ENCODE peak calls at places on chromosomes 13 and 19, in eight cellular contexts. H is OCI-LY7, T is cardiac muscle cell, N is endothelial cell of umbilical vein, I is colonic mucosa, C is PC-9, G is aorta, Q is Panc1. O is an unnamed sample. For H3K36me3 and H3K4me1, the result is how much of the 10 kb centered on the place peaks cover.

GRCh38 chr13:58994778-58995177 is 1169.0 kb downstream of the DIAPH3 start:
- DNase-seq in H (peak), T (no peak), N (peak), I (no peak), C (no peak), G (no peak), Q (no peak), O (no peak)

GRCh38 chr13:62512194-62513141 is 1096.8 kb upstream of the PCDH20 start:
- DNase-seq in H (peak), T (peak), N (peak), I (peak), C (peak), G (peak), Q (peak), O (no peak)

GRCh38 chr19:52522555-52522954 is 4.9 kb upstream of the ZNF808 start:
- DNase-seq in H (no peak), T (no peak), N (no peak), I (no peak), C (no peak), G (no peak), Q (no peak), O (no peak)

GRCh38 chr13:46586766-46587509 is 34.0 kb downstream of the LRCH1 start:
- DNase-seq in H (no peak), T (no peak), N (no peak), I (no peak), C (no peak), G (no peak), Q (no peak), O (no peak)

GRCh38 chr19:50492303-50493052 is 15.8 kb upstream of the GARIN5A start:
- DNase-seq in H (no peak), T (peak), N (no peak), I (no peak), C (no peak), G (peak), Q (no peak), O (no peak)

GRCh38 chr19:533485-534058 is 2.0 kb downstream of the CDC34 start:
- DNase-seq in H (no peak), T (no peak), N (no peak), I (no peak), C (no peak), G (no peak), Q (no peak), O (no peak)

GRCh38 chr13:97797553-97797952 is 155.9 kb upstream of the IPO5 start:
- DNase-seq in H (no peak), T (no peak), N (no peak), I (no peak), C (no peak), G (no peak), Q (no peak), O (no peak)

GRCh38 chr13:78029891-78030290 is 111.3 kb upstream of the EDNRB start:
- DNase-seq in H (no peak), T (no peak), N (no peak), I (no peak), C (no peak), G (no peak), Q (no peak), O (no peak)

GRCh38 chr13:102236341-102236740 is 165.5 kb downstream of the FGF14 start:
- DNase-seq in H (no peak), T (no peak), N (no peak), I (no peak), C (no peak), G (no peak), Q (no peak), O (no peak)

GRCh38 chr19:46946090-46946489 is 73.5 kb upstream of the NPAS1 start:
- DNase-seq in H (no peak), T (no peak), N (no peak), I (peak), C (no peak), G (no peak), Q (no peak), O (no peak)

GRCh38 chr13:25489238-25489637 is 117.5 kb downstream of the ATP8A2 start:
- DNase-seq in H (no peak), T (no peak), N (no peak), I (no peak), C (no peak), G (no peak), Q (no peak), O (no peak)

GRCh38 chr19:18415177-18415867 is 3.9 kb upstream of the SSBP4 start:
- DNase-seq in H (no peak), T (no peak), N (peak), I (peak), C (no peak), G (peak), Q (no peak), O (peak)

GRCh38 chr13:95002968-95003813 is 290.8 kb upstream of the SOX21 start:
- DNase-seq in H (no peak), T (peak), N (no peak), I (no peak), C (no peak), G (no peak), Q (no peak), O (no peak)

GRCh38 chr19:39497850-39498261 is 891 bp upstream of the DLL3 start:
- DNase-seq in H (peak), T (peak), N (peak), I (peak), C (peak), G (no peak), Q (no peak), O (no peak)

GRCh38 chr13:111282425-111282824 is 38.0 kb upstream of the TEX29 start:
- DNase-seq in H (no peak), T (no peak), N (no peak), I (no peak), C (no peak), G (no peak), Q (no peak), O (no peak)

GRCh38 chr13:111282997-111283396 is 37.4 kb upstream of the TEX29 start:
- DNase-seq in H (no peak), T (no peak), N (no peak), I (no peak), C (no peak), G (no peak), Q (no peak), O (no peak)

GRCh38 chr13:111280666-111281577 is 39.5 kb upstream of the TEX29 start:
- DNase-seq in H (no peak), T (no peak), N (no peak), I (no peak), C (no peak), G (no peak), Q (no peak), O (no peak)

GRCh38 chr13:111280226-111280625 is 40.2 kb upstream of the TEX29 start:
- DNase-seq in H (no peak), T (no peak), N (no peak), I (no peak), C (no peak), G (no peak), Q (no peak), O (no peak)

GRCh38 chr13:111281751-111282311 is 38.6 kb upstream of the TEX29 start:
- DNase-seq in H (no peak), T (no peak), N (no peak), I (no peak), C (no peak), G (no peak), Q (no peak), O (no peak)
- H3K27ac ChIP-seq in H (no peak), T (peak), N (no peak), I (no peak), C (no peak), G (peak), Q (no peak), O (peak)

GRCh38 chr19:53541971-53542370 is 4.0 kb downstream of the ZNF331 start:
- DNase-seq in H (no peak), T (no peak), N (no peak), I (no peak), C (no peak), G (no peak), Q (no peak), O (no peak)

GRCh38 chr19:53545271-53546065 is 7.5 kb downstream of the ZNF331 start:
- DNase-seq in H (no peak), T (no peak), N (peak), I (no peak), C (peak), G (no peak), Q (peak), O (no peak)

GRCh38 chr19:53552001-53552721 is 14.2 kb downstream of the ZNF331 start:
- DNase-seq in H (no peak), T (no peak), N (no peak), I (no peak), C (no peak), G (no peak), Q (no peak), O (no peak)

GRCh38 chr19:53549354-53549753 is 11.4 kb downstream of the ZNF331 start:
- DNase-seq in H (no peak), T (no peak), N (no peak), I (no peak), C (no peak), G (no peak), Q (no peak), O (no peak)

GRCh38 chr19:53546766-53547541 is 9.0 kb downstream of the ZNF331 start:
- DNase-seq in H (no peak), T (no peak), N (peak), I (no peak), C (no peak), G (no peak), Q (no peak), O (no peak)
- H3K36me3 ChIP-seq in H (under half), T (under half), N (under half), I (under half), C (under half), G (under half), Q (under half), O (under half)

GRCh38 chr19:55684946-55685681 is 10.1 kb downstream of the EPN1 start:
- DNase-seq in H (no peak), T (no peak), N (no peak), I (no peak), C (no peak), G (peak), Q (no peak), O (no peak)
- H3K4me1 ChIP-seq in H (under half), T (under half), N (under half), I (under half), C (under half), G (under half), Q (under half), O (under half)

DNA sequence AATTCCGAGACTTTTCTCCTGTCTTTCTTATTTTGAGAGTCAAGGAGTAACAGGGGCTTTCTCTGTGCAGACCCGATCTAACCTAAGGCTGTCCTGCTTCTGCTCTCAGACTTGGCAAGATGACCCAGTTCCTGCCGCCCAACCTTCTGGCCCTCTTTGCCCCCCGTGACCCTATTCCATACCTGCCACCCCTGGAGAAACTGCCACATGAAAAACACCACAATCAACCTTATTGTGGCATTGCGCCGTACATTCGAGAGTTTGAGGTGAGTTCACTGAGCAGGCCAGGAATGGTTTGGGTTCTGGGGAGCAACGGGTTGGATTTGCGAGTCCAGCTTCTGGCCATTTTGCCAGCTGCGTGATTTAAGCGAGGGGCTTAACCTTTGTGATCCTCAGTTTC is 1.0 kb downstream of the SNRNP70 start:
- DNase-seq in H (no peak), T (no peak), N (no peak), I (no peak), C (no peak), G (no peak), Q (no peak), O (no peak)
- H3K27ac ChIP-seq in H (no peak), T (no peak), N (peak), I (no peak), C (no peak), G (no peak), Q (peak), O (peak)

GRCh38 chr19:45071545-45071938 is 4.7 kb downstream of the ZNF296 start:
- DNase-seq in H (peak), T (no peak), N (no peak), I (no peak), C (no peak), G (no peak), Q (no peak), O (no peak)
- H3K36me3 ChIP-seq in H (half or more), T (under half), N (under half), I (under half), C (under half), G (under half), Q (under half), O (half or more)

DNA sequence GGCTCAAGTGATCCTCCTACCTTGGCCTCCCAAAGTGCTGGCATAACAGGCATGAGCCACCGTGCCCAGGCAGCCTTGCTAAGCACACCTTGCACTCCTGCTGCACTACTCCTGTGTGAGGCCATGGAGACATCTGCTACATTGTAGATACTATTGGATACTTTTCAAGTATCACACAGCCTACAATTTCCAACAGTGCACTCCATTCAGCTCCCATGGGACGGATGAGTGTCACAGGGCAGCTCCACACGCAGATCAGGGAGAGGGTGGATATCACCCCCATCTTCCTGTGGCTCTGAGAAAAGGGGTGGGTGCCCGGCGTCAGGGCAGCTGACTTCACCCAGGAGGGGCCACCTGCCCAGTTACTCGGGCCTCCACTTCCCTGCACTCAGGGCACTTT is 39.1 kb upstream of the CCNE1 start:
- DNase-seq in H (no peak), T (no peak), N (no peak), I (no peak), C (no peak), G (no peak), Q (no peak), O (no peak)
- H3K4me1 ChIP-seq in H (under half), T (under half), N (under half), I (under half), C (under half), G (under half), Q (under half), O (under half)

GRCh38 chr13:113023694-113024430 is 54.8 kb downstream of the MCF2L start:
- DNase-seq in H (no peak), T (no peak), N (no peak), I (no peak), C (no peak), G (no peak), Q (no peak), O (no peak)
- H3K27ac ChIP-seq in H (no peak), T (no peak), N (no peak), I (no peak), C (peak), G (no peak), Q (no peak), O (no peak)

O was measured in tibial artery.